ENCODE peak calls at places on chromosome 14, in seven cellular contexts. F, B, E, M, T, P and D are unnamed samples.

GRCh38 chr14:69077841-69078240 is 75.1 kb downstream of the DCAF5 start:
- DNase-seq in B (peak), E (no peak), F (no peak), T (no peak), M (no peak), P (no peak), D (no peak)

GRCh38 chr14:53035336-53035735 is 84.5 kb upstream of the FERMT2 start:
- DNase-seq in M (no peak), F (no peak), E (no peak), B (no peak), P (no peak), T (no peak), D (no peak)

GRCh38 chr14:49505026-49505766 is 81.0 kb downstream of the RPS29 start:
- DNase-seq in P (no peak), F (no peak), B (peak), T (no peak), M (no peak), E (no peak), D (no peak)

GRCh38 chr14:69483765-69484443 is 624 bp upstream of the PLEKHD1 start:
- DNase-seq in E (no peak), F (no peak), M (no peak), T (peak), B (peak), P (no peak), D (no peak)

GRCh38 chr14:20499108-20499507 is 6.2 kb upstream of the RNASE10 start:
- DNase-seq in T (no peak), F (no peak), B (no peak), E (no peak), M (no peak), P (no peak), D (no peak)

GRCh38 chr14:67516679-67517078 is 16.4 kb upstream of the PLEKHH1 start:
- DNase-seq in F (no peak), M (no peak), B (no peak), E (no peak), P (no peak), T (no peak), D (no peak)

GRCh38 chr14:20578784-20579502 is 8.9 kb downstream of the RNASE11 start:
- DNase-seq in E (no peak), P (peak), T (no peak), B (no peak), F (no peak), M (no peak), D (no peak)

GRCh38 chr14:77364146-77364545 is 12.7 kb downstream of the TMED8 start:
- DNase-seq in P (no peak), M (no peak), E (no peak), B (no peak), F (no peak), T (no peak), D (no peak)

GRCh38 chr14:79318371-79318770 is 892.9 kb downstream of the DIO2 start:
- DNase-seq in P (no peak), T (no peak), E (no peak), F (no peak), B (no peak), M (no peak), D (no peak)

GRCh38 chr14:34911209-34912150 is 36.3 kb upstream of the BAZ1A start:
- DNase-seq in P (no peak), M (no peak), T (no peak), B (peak), F (no peak), E (no peak), D (no peak)

GRCh38 chr14:101474563-101475467 is 86.5 kb upstream of the DIO3 start:
- DNase-seq in B (no peak), P (no peak), F (no peak), E (no peak), T (peak), M (no peak), D (no peak)

GRCh38 chr14:74558655-74559054 is 53.4 kb downstream of the LTBP2 start:
- DNase-seq in F (no peak), T (no peak), B (peak), M (no peak), E (no peak), P (no peak), D (no peak)

GRCh38 chr14:89425931-89426330 is 8.9 kb upstream of the FOXN3 start:
- DNase-seq in E (no peak), M (no peak), T (no peak), F (no peak), P (no peak), B (peak), D (no peak)

GRCh38 chr14:76786556-76786955 is 25.3 kb downstream of the VASH1 start:
- DNase-seq in B (no peak), P (peak), M (no peak), F (no peak), T (no peak), E (no peak), D (no peak)

GRCh38 chr14:25032092-25032784 is 17.7 kb downstream of the STXBP6 start:
- DNase-seq in T (no peak), P (no peak), F (no peak), B (no peak), M (no peak), E (no peak), D (no peak)

GRCh38 chr14:61360796-61361526 is 39.6 kb downstream of the PRKCH start:
- DNase-seq in F (no peak), T (no peak), P (no peak), B (no peak), E (no peak), M (no peak), D (no peak)